ENCODE peak calls at places on chromosomes 2 and 18, in ten cellular contexts. F is IMR-90; H is hepatocyte; W is NCI-H2081 treated with DMSO at 0.1 percent for 48 hours; K is stimulated activated CD4-positive, alpha-beta T cell treated with anti-CD3 and anti-CD28 coated beads, Interleukin-1b, Interleukin-23, amount 100 ng/mL, for 4 hours; I is stimulated activated CD8-positive, alpha-beta memory T cell treated with anti-CD3 and anti-CD28 coated beads, Interleukin-12 subunit alpha, Interleukin-12 subunit beta, amount 100 ng/mL, for 4 hours; V is NCI-H2029; M is nucleus accumbens; Q is cardiac fibroblast; O is Right ventricle myocardium superior. Z is an unnamed sample.

GRCh38 chr2:120740765-120741513 is 5.3 kb downstream of the GLI2 start:
- DNase-seq in V (no peak), O (no peak), F (peak), M (no peak), W (no peak), H (peak), I (no peak), K (no peak), Q (peak), Z (no peak)

GRCh38 chr18:41244751-41245150 is 710.3 kb upstream of the PIK3C3 start:
- DNase-seq in W (no peak), K (no peak), Q (no peak), O (no peak), I (no peak), V (no peak), F (no peak), H (no peak), M (no peak), Z (no peak)

GRCh38 chr2:40665493-40666232 is 213.8 kb upstream of the SLC8A1 start:
- DNase-seq in I (no peak), M (no peak), W (no peak), O (no peak), H (no peak), F (no peak), Q (no peak), V (no peak), K (no peak), Z (no peak)

GRCh38 chr2:107091163-107091864 is 205.3 kb upstream of the ST6GAL2 start:
- DNase-seq in M (no peak), H (no peak), Q (peak), I (no peak), V (no peak), W (no peak), O (no peak), F (no peak), K (no peak), Z (peak)

GRCh38 chr18:33612632-33613031 is 34.6 kb downstream of the ASXL3 start:
- DNase-seq in V (no peak), O (no peak), I (no peak), W (no peak), F (no peak), Q (no peak), K (no peak), H (no peak), M (no peak), Z (no peak)

GRCh38 chr2:173578404-173579092 is 223.9 kb downstream of the CDCA7 start:
- DNase-seq in F (no peak), K (no peak), Q (no peak), W (no peak), I (no peak), O (no peak), H (no peak), M (no peak), V (no peak), Z (no peak)

GRCh38 chr2:96715658-96716057 is 24.2 kb downstream of the LMAN2L start:
- DNase-seq in K (no peak), Q (peak), O (no peak), W (no peak), H (no peak), M (no peak), V (peak), I (no peak), F (peak), Z (peak)

GRCh38 chr18:55833543-55833942 is 245.6 kb upstream of the TCF4 start:
- DNase-seq in F (peak), I (no peak), W (no peak), Q (peak), O (no peak), K (no peak), H (peak), M (no peak), V (no peak), Z (peak)

GRCh38 chr2:3307901-3308300 is 69.7 kb downstream of the EIPR1 start:
- DNase-seq in K (no peak), I (no peak), H (no peak), Q (no peak), O (peak), M (no peak), V (no peak), W (no peak), F (no peak), Z (no peak)

GRCh38 chr18:48334845-48335244 is 74.3 kb downstream of the ZBTB7C start:
- DNase-seq in Q (no peak), M (no peak), F (no peak), K (no peak), V (no peak), O (no peak), H (no peak), W (no peak), I (no peak), Z (no peak)